ENCODE peak calls at places on chromosomes 11 and 22, in eight cellular contexts. A, B, E, Q, O, T, P and D are unnamed samples.

GRCh38 chr11:6320411-6321207 is at the start of gene CAVIN3:
- DNase-seq in A (peak; percentile 89), B (peak; percentile 48), E (peak; percentile 23), Q (peak; percentile 17), O (peak; percentile 70), T (peak; percentile 81), P (peak; percentile 44), D (peak; percentile 73)

GRCh38 chr22:23163665-23164064 is 16.6 kb upstream of the BCR start:
- DNase-seq in A (no peak), B (no peak), E (no peak), Q (peak; percentile 95), O (no peak), T (no peak), P (peak; percentile 37), D (peak; percentile 35)

GRCh38 chr11:126357969-126358762 is 2.7 kb downstream of the ST3GAL4 start:
- DNase-seq in A (no peak), B (no peak), E (no peak), Q (no peak), O (no peak), T (no peak), P (no peak), D (peak; percentile 71)

GRCh38 chr11:70618471-70619101 is 220.3 kb downstream of the CTTN start:
- DNase-seq in A (no peak), B (no peak), E (no peak), Q (no peak), O (no peak), T (no peak), P (peak; percentile 53), D (peak; percentile 84)

GRCh38 chr11:115736146-115736545 is 231.9 kb upstream of the CADM1 start:
- DNase-seq in A (no peak), B (no peak), E (no peak), Q (no peak), O (no peak), T (no peak), P (peak; percentile 17), D (no peak)

GRCh38 chr11:110251837-110252236 is 44.6 kb downstream of the RDX start:
- DNase-seq in A (peak; percentile 41), B (peak; percentile 73), E (peak; percentile 5), Q (no peak), O (peak; percentile 49), T (no peak), P (peak; percentile 39), D (no peak)

GRCh38 chr11:102802341-102802740 is 4.4 kb upstream of the MMP1 start:
- DNase-seq in A (no peak), B (no peak), E (no peak), Q (no peak), O (no peak), T (no peak), P (no peak), D (no peak)

GRCh38 chr11:72712168-72712721 is 38.0 kb upstream of the PDE2A start:
- DNase-seq in A (peak; percentile 69), B (no peak), E (no peak), Q (no peak), O (no peak), T (no peak), P (peak; percentile 17), D (peak; percentile 60)

GRCh38 chr11:129313588-129314288 is 61.9 kb upstream of the BARX2 start:
- DNase-seq in A (no peak), B (no peak), E (no peak), Q (no peak), O (no peak), T (no peak), P (no peak), D (no peak)

GRCh38 chr22:49999901-50000586 is 12.5 kb downstream of the IL17REL start:
- DNase-seq in A (no peak), B (no peak), E (no peak), Q (no peak), O (no peak), T (peak; percentile 82), P (no peak), D (no peak)

GRCh38 chr11:118657709-118658108 is 21.7 kb downstream of the TREH start:
- DNase-seq in A (no peak), B (no peak), E (no peak), Q (no peak), O (no peak), T (no peak), P (no peak), D (no peak)

GRCh38 chr22:29454186-29454745 is 15.9 kb downstream of the RFPL1 start:
- DNase-seq in A (no peak), B (no peak), E (no peak), Q (peak; percentile 26), O (no peak), T (no peak), P (no peak), D (no peak)

GRCh38 chr11:75334976-75335375 is 16.5 kb downstream of the ARRB1 start:
- DNase-seq in A (no peak), B (no peak), E (no peak), Q (no peak), O (no peak), T (no peak), P (no peak), D (no peak)

GRCh38 chr11:134901536-134901935 is 489.5 kb upstream of the B3GAT1 start:
- DNase-seq in A (no peak), B (no peak), E (no peak), Q (no peak), O (no peak), T (no peak), P (no peak), D (no peak)

GRCh38 chr22:47850644-47851151 is 1088.2 kb downstream of the TBC1D22A start:
- DNase-seq in A (no peak), B (no peak), E (no peak), Q (no peak), O (no peak), T (no peak), P (peak; percentile 49), D (no peak)

GRCh38 chr11:721913-722811 is 16.1 kb downstream of the EPS8L2 start:
- DNase-seq in A (no peak), B (no peak), E (no peak), Q (no peak), O (no peak), T (no peak), P (no peak), D (no peak)

GRCh38 chr11:17415523-17416104 is 27.2 kb upstream of the KCNJ11 start:
- DNase-seq in A (no peak), B (no peak), E (no peak), Q (no peak), O (no peak), T (no peak), P (no peak), D (no peak)

GRCh38 chr11:74849525-74850391 is 99.1 kb downstream of the XRRA1 start:
- DNase-seq in A (no peak), B (no peak), E (no peak), Q (no peak), O (no peak), T (peak; percentile 62), P (no peak), D (no peak)

GRCh38 chr11:2143652-2144548 is 4.7 kb upstream of the IGF2 start:
- DNase-seq in A (no peak), B (no peak), E (no peak), Q (no peak), O (no peak), T (no peak), P (no peak), D (no peak)

GRCh38 chr11:118437046-118437735 is 899 bp downstream of the KMT2A start:
- DNase-seq in A (peak; percentile 33), B (no peak), E (peak; percentile 28), Q (peak; percentile 44), O (no peak), T (peak; percentile 65), P (peak; percentile 51), D (peak; percentile 56)

GRCh38 chr22:46574993-46575914 is 37.8 kb upstream of the CELSR1 start:
- DNase-seq in A (peak; percentile 70), B (peak; percentile 46), E (peak; percentile 32), Q (no peak), O (peak; percentile 74), T (no peak), P (no peak), D (peak; percentile 77)
- TF ChIP-seq POLR2A in A (no peak), B (no peak), E (no peak), Q (no peak), O (no peak), T (no peak), P (no peak), D (no peak)

DNA sequence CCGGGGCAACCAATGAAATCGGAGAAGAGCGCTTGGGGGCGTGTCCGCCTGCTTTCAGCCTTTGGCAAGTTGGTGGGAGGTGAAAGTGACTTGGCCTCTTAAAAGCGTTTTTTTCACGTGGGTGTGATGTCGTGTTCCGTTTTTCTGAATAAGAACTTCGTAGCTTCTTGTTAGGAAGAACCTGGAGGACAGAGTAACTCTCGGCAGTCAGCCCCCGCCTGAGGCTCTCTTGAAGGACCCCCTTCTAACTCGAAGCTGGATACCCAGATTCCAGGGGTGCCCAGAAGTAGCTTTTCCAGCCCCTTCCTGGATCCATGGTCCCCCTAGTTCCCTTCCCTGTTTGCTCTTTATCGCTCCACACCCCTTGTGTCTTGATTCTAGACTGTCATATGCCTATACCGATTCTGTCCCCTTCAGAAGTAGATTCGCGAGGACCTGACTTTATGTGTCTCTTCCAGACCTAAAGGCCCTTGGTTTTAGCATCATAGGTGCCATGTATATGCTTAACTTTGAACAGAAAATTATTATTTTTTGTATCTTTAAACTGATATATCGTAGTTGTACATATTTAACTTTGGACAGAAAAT is 915 bp upstream of the OSBP start:
- DNase-seq in A (no peak), B (no peak), E (no peak), Q (no peak), O (no peak), T (no peak), P (no peak), D (no peak)
- TF ChIP-seq POLR2A in A (no peak), B (peak; percentile 39), E (peak; percentile 24), Q (peak; percentile 39), O (no peak), T (peak; percentile 61), P (no peak), D (peak; percentile 13)

DNA sequence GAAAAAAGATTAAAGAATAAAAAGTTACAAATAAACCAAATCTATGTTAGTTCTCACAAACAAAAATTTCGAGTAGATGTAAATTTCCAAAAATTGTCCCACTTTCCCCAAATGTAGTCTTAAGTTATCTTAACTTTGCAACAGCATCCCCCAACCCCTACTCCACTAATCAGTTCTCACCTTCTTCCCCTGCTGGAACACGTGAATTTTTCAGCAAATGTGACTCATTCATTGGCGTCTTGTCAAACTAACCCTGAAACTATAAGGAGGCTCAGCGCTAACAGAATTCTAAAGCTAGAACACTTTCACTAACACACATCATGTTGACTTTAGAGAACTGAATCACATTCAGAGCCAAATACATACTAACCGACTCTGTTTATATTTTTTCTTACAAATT is 46.1 kb downstream of the PHF21A start:
- DNase-seq in A (no peak), B (no peak), E (no peak), Q (peak; percentile 8), O (no peak), T (no peak), P (no peak), D (peak; percentile 27)
- TF ChIP-seq POLR2A in A (no peak), B (no peak), E (no peak), Q (no peak), O (no peak), T (no peak), P (no peak), D (no peak)

DNA sequence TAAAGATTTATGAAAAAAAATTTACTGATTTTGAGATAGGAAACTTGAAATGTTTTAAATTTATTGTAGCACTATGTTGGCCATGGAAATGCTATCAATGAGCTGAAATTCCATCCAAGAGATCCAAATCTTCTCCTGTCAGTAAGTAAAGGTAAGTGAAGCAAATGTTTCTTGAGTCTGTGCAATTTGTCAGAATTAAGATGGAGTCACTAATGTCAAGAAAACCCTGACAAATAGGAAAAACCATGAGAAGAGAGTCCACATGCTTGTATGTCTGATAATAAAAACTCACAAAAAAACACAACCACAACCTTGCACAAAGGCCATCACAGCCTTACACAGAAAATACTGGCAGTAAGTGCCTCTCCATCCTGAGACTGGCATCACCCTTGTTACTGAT is 12.9 kb downstream of the EED start:
- DNase-seq in A (no peak), B (no peak), E (no peak), Q (no peak), O (no peak), T (no peak), P (no peak), D (no peak)
- TF ChIP-seq POLR2A in A (no peak), B (no peak), E (no peak), Q (no peak), O (no peak), T (no peak), P (no peak), D (no peak)